ENCODE peak calls at places on chromosome 3, in four cellular contexts. O, S, T and E are unnamed samples.

GRCh38 chr3:188554404-188554803 is 400.4 kb downstream of the LPP start:
- DNase-seq in O (no peak), S (no peak), T (no peak), E (no peak)

GRCh38 chr3:14647976-14648955 is 3.3 kb upstream of the CCDC174 start:
- DNase-seq in O (no peak), S (no peak), T (no peak), E (no peak)

GRCh38 chr3:159828542-159828943 is 160.1 kb upstream of the IL12A start:
- DNase-seq in O (peak; percentile 3), S (peak; percentile 36), T (peak; percentile 35), E (no peak)

GRCh38 chr3:171829841-171830559 is 13.1 kb upstream of the TMEM212 start:
- DNase-seq in O (peak; percentile 81), S (no peak), T (no peak), E (peak; percentile 69)

GRCh38 chr3:17638351-17638750 is 104.1 kb downstream of the TBC1D5 start:
- DNase-seq in O (no peak), S (no peak), T (no peak), E (no peak)

GRCh38 chr3:48405343-48405881 is 24.5 kb downstream of the PLXNB1 start:
- DNase-seq in O (no peak), S (no peak), T (no peak), E (no peak)

GRCh38 chr3:25433868-25434267 is 5.8 kb downstream of the RARB start:
- DNase-seq in O (no peak), S (no peak), T (no peak), E (no peak)

GRCh38 chr3:13018561-13019242 is 54.5 kb downstream of the IQSEC1 start:
- DNase-seq in O (no peak), S (no peak), T (no peak), E (no peak)

GRCh38 chr3:123229145-123229544 is 27.4 kb downstream of the SEC22A start:
- DNase-seq in O (no peak), S (no peak), T (no peak), E (peak; percentile 7)

GRCh38 chr3:43399034-43399433 is 112.7 kb downstream of the SNRK start:
- DNase-seq in O (no peak), S (no peak), T (no peak), E (no peak)

GRCh38 chr3:53789459-53789858 is 56.8 kb downstream of the CHDH start:
- DNase-seq in O (no peak), S (no peak), T (no peak), E (no peak)

GRCh38 chr3:184314700-184315505 is 497 bp downstream of the EIF4G1 start:
- DNase-seq in O (peak; percentile 48), S (peak; percentile 86), T (no peak), E (no peak)

GRCh38 chr3:189270248-189270832 is 98.6 kb downstream of the TPRG1 start:
- DNase-seq in O (peak; percentile 47), S (no peak), T (peak; percentile 73), E (peak; percentile 68)

GRCh38 chr3:83317605-83318004 is 1556.2 kb upstream of the GBE1 start:
- DNase-seq in O (no peak), S (no peak), T (no peak), E (no peak)

GRCh38 chr3:191387441-191388077 is 57.2 kb upstream of the UTS2B start:
- DNase-seq in O (no peak), S (no peak), T (no peak), E (no peak)

GRCh38 chr3:59318881-59319280 is 269.1 kb upstream of the CFAP20DC start:
- DNase-seq in O (no peak), S (no peak), T (no peak), E (no peak)

GRCh38 chr3:55297706-55298105 is 189.4 kb downstream of the WNT5A start:
- DNase-seq in O (no peak), S (no peak), T (no peak), E (no peak)

GRCh38 chr3:193560870-193561269 is 6.2 kb upstream of the ATP13A4 start:
- DNase-seq in O (no peak), S (no peak), T (no peak), E (no peak)

GRCh38 chr3:39327746-39328349 is 1.7 kb upstream of the CCR8 start:
- DNase-seq in O (no peak), S (no peak), T (no peak), E (no peak)

GRCh38 chr3:14780927-14781507 is 37.7 kb upstream of the FGD5 start:
- DNase-seq in O (peak; percentile 61), S (peak; percentile 43), T (peak; percentile 74), E (peak; percentile 41)

GRCh38 chr3:98647197-98647596 is 53.8 kb upstream of the CPOX start:
- DNase-seq in O (no peak), S (no peak), T (no peak), E (no peak)

GRCh38 chr3:64224826-64225606 is at the start of gene PRICKLE2:
- DNase-seq in O (no peak), S (no peak), T (no peak), E (no peak)

GRCh38 chr3:197599089-197599765 is 43.5 kb upstream of the BDH1 start:
- DNase-seq in O (peak; percentile 70), S (peak; percentile 82), T (peak; percentile 60), E (peak; percentile 51)

GRCh38 chr3:143146875-143147274 is 27.3 kb downstream of the CHST2 start:
- DNase-seq in O (no peak), S (no peak), T (no peak), E (no peak)

DNA sequence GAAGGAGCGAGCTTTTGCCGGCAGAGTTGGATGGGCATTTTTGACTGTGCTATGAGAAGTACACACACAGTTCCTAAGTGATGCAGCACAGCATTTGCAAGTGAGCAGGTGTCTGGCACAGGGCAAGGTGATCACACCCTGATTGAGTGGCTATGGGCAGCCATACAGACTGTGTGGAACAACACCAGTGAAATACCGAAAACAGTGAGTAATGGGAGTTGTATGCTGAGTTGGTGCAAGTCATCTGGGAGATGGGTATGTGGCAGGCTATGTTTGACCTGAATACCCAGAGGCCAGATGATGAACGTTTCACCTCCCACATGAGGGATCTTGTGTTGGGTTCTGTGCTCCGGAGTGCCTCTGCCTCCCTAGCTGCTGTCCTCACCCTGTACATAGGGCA is 53.5 kb upstream of the TIPARP start:
- DNase-seq in O (no peak), S (no peak), T (no peak), E (no peak)
- TF ChIP-seq TCF7L2 in O (no peak), S (no peak), T (no peak), E (no peak)

GRCh38 chr3:69422751-69423150 is 36.9 kb upstream of the FRMD4B start:
- DNase-seq in O (no peak), S (no peak), T (no peak), E (no peak)

GRCh38 chr3:69423756-69424155 is 37.9 kb upstream of the FRMD4B start:
- DNase-seq in O (no peak), S (no peak), T (no peak), E (no peak)

GRCh38 chr3:69417541-69418078 is 31.7 kb upstream of the FRMD4B start:
- DNase-seq in O (no peak), S (no peak), T (no peak), E (no peak)

GRCh38 chr3:69419276-69419675 is 33.4 kb upstream of the FRMD4B start:
- DNase-seq in O (no peak), S (no peak), T (no peak), E (no peak)

GRCh38 chr3:69420781-69421520 is 35.1 kb upstream of the FRMD4B start:
- DNase-seq in O (no peak), S (no peak), T (no peak), E (no peak)
- TF ChIP-seq TCF7L2 in O (no peak), S (no peak), T (no peak), E (no peak)

GRCh38 chr3:156551746-156552145 is 3.2 kb downstream of the SSR3 start:
- DNase-seq in O (no peak), S (no peak), T (no peak), E (no peak)

GRCh38 chr3:156554842-156555687 is at the start of gene SSR3:
- DNase-seq in O (peak; percentile 96), S (peak; percentile 97), T (peak; percentile 98), E (peak; percentile 93)

GRCh38 chr3:156552973-156553372 is 1.9 kb downstream of the SSR3 start:
- DNase-seq in O (no peak), S (no peak), T (no peak), E (no peak)

GRCh38 chr3:156554515-156554841 is 439 bp downstream of the SSR3 start:
- DNase-seq in O (no peak), S (peak; percentile 64), T (no peak), E (no peak)

GRCh38 chr3:156553705-156554356 is 1.1 kb downstream of the SSR3 start:
- DNase-seq in O (peak; percentile 60), S (no peak), T (peak; percentile 1), E (no peak)
- TF ChIP-seq TCF7L2 in O (no peak), S (no peak), T (no peak), E (no peak)

GRCh38 chr3:27287052-27287451 is 82.1 kb downstream of the NEK10 start:
- DNase-seq in O (no peak), S (no peak), T (no peak), E (no peak)
- TF ChIP-seq TCF7L2 in O (no peak), S (no peak), T (no peak), E (no peak)

DNA sequence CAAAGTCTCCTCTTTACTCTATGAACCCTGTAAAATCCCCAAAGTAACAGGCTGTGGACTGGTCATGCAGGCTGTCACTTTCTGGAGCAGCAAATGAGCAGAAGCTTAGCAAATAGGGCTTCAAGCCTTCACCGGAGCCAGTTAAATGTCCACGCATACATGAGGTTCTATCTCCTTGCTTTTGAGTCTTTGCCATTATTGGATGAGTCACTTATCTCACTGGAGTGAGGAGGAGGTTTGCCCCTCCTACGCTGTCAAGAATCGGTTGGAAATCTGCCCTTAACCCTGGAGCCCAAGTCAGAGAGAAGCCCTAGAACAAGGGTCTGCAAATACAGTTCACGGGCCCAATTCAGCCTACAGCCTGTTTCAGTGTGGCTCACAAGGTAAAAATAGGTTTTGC is 126.1 kb upstream of the CTNNB1 start:
- DNase-seq in O (no peak), S (no peak), T (no peak), E (no peak)
- TF ChIP-seq TCF7L2 in O (no peak), S (no peak), T (no peak), E (no peak)

GRCh38 chr3:107882261-107882660 is 208.6 kb downstream of the CD47 start:
- DNase-seq in O (no peak), S (no peak), T (no peak), E (no peak)

GRCh38 chr3:107881517-107881916 is 209.3 kb downstream of the CD47 start:
- DNase-seq in O (no peak), S (no peak), T (no peak), E (no peak)

GRCh38 chr3:107882881-107883280 is 207.9 kb downstream of the CD47 start:
- DNase-seq in O (no peak), S (no peak), T (no peak), E (no peak)

GRCh38 chr3:107877936-107878335 is 212.9 kb downstream of the CD47 start:
- DNase-seq in O (no peak), S (no peak), T (no peak), E (no peak)

DNA sequence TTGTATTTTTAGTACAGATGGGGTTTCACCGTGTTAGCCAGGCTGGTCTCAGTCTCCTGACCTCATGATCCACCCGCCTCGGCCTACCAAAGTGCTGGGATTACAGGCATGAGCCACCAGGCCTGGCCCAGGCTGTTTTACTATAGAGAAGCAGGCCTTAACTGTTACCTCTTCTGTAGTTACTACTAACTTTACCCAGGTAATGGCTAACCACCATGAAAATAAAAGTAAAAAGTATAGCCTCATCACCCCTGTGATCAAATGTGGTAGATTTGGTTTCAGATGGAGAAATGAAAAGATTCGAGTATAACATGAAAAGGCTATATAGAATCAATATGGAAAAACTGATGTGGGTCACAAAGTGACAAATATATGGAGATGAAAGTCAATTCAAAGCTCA is 210.1 kb downstream of the CD47 start:
- DNase-seq in O (no peak), S (no peak), T (no peak), E (no peak)
- TF ChIP-seq TCF7L2 in O (no peak), S (no peak), T (no peak), E (no peak)